ENCODE peak calls at places on chromosomes 4 and X, in eight cellular contexts. S is HS-27A; X is GM23338; H is RPMI7951; G is nephron progenitor cell; M is stimulated activated CD8-positive, alpha-beta memory T cell treated with anti-CD3 and anti-CD28 coated beads, Interleukin-7, amount 100 ng/mL, for 24 hours; R is AG09319; K is tibial nerve. D is an unnamed sample.

GRCh38 chr4:100716416-100716815 is 198.6 kb upstream of the EMCN start:
- DNase-seq in M (no peak), G (no peak), H (no peak), S (no peak), R (no peak), X (no peak), K (no peak), D (no peak)

GRCh38 chrX:100872161-100872560 is 2.0 kb downstream of the NOX1 start:
- DNase-seq in M (no peak), S (no peak), R (no peak), H (no peak), G (no peak), X (no peak), K (no peak), D (no peak)

GRCh38 chr4:73867783-73868182 is 1.4 kb upstream of the CXCL1 start:
- DNase-seq in X (peak; percentile 31), K (no peak), G (no peak), R (no peak), M (no peak), S (no peak), H (no peak), D (no peak)

GRCh38 chr4:108683479-108683878 is 33.1 kb downstream of the OSTC start:
- DNase-seq in X (peak; percentile 60), K (no peak), R (peak; percentile 16), G (no peak), M (no peak), H (peak; percentile 40), S (peak; percentile 15), D (no peak)

GRCh38 chr4:177778623-177779022 is 336.4 kb upstream of the AGA start:
- DNase-seq in X (no peak), H (no peak), G (no peak), S (no peak), R (no peak), M (no peak), K (no peak), D (no peak)

GRCh38 chr4:11774346-11774745 is 345.7 kb upstream of the HS3ST1 start:
- DNase-seq in H (no peak), M (no peak), G (no peak), S (no peak), X (no peak), K (no peak), R (no peak), D (no peak)

GRCh38 chr4:153962311-153963039 is 173.6 kb upstream of the SFRP2 start:
- DNase-seq in H (peak; percentile 67), K (no peak), R (no peak), S (no peak), G (no peak), X (no peak), M (no peak), D (no peak)

GRCh38 chr4:64940698-64941097 is 531.4 kb upstream of the TECRL start:
- DNase-seq in K (no peak), H (no peak), M (no peak), X (no peak), G (no peak), S (peak; percentile 56), R (no peak), D (no peak)

GRCh38 chr4:165190591-165191212 is 16.7 kb upstream of the KLHL2 start:
- DNase-seq in G (no peak), X (no peak), M (no peak), S (no peak), R (no peak), K (no peak), H (no peak), D (no peak)

GRCh38 chrX:30876367-30876766 is 12.7 kb downstream of the TAB3 start:
- DNase-seq in R (no peak), M (no peak), S (no peak), X (no peak), G (no peak), K (no peak), H (no peak), D (no peak)

GRCh38 chr4:40180356-40180755 is 16.5 kb upstream of the RHOH start:
- DNase-seq in X (no peak), H (peak; percentile 77), K (no peak), M (no peak), S (no peak), R (peak; percentile 71), G (no peak), D (no peak)

GRCh38 chr4:152258804-152259708 is 276.8 kb downstream of the FBXW7 start:
- DNase-seq in M (no peak), R (peak; percentile 18), X (no peak), S (no peak), K (no peak), H (peak; percentile 78), G (no peak), D (no peak)

D was measured in omental fat pad.